ENCODE peak calls at places on chromosome 2, in six cellular contexts. One of them, this sample, is unnamed.
A peak's percentile ranks its signal among the peaks of the same experiment; 100 is the strongest.

GRCh38 chr2:60634443-60634842 is 81.0 kb upstream of the BCL11A start:
- DNase-seq in A549: no peak
- DNase-seq in hepatocyte: peak; percentile 58
- DNase-seq in DND-41: no peak
- DNase-seq in cardiac muscle cell: peak; percentile 2
- DNase-seq in bronchial epithelial cell: peak; percentile 48
- DNase-seq in this sample: no peak

GRCh38 chr2:222572761-222573174 is 83.1 kb downstream of the FARSB start:
- DNase-seq in cardiac muscle cell: peak; percentile 75
- DNase-seq in A549: no peak
- DNase-seq in hepatocyte: peak; percentile 25
- DNase-seq in DND-41: no peak
- DNase-seq in bronchial epithelial cell: peak; percentile 38
- DNase-seq in this sample: no peak

GRCh38 chr2:234953116-234954031 is 1.6 kb downstream of the SH3BP4 start:
- DNase-seq in cardiac muscle cell: peak; percentile 36
- DNase-seq in hepatocyte: peak; percentile 34
- DNase-seq in A549: no peak
- DNase-seq in DND-41: no peak
- DNase-seq in bronchial epithelial cell: no peak
- DNase-seq in this sample: no peak

GRCh38 chr2:233223059-233223894 is 28.2 kb upstream of the ATG16L1 start:
- DNase-seq in A549: no peak
- DNase-seq in bronchial epithelial cell: no peak
- DNase-seq in hepatocyte: no peak
- DNase-seq in cardiac muscle cell: no peak
- DNase-seq in DND-41: no peak
- DNase-seq in this sample: peak; percentile 72

GRCh38 chr2:198309673-198310280 is 505.4 kb downstream of the PLCL1 start:
- DNase-seq in hepatocyte: peak; percentile 67
- DNase-seq in cardiac muscle cell: peak; percentile 65
- DNase-seq in A549: peak; percentile 37
- DNase-seq in bronchial epithelial cell: peak; percentile 48
- DNase-seq in DND-41: peak; percentile 63
- DNase-seq in this sample: peak; percentile 51

GRCh38 chr2:40227200-40227599 is 224.7 kb downstream of the SLC8A1 start:
- DNase-seq in DND-41: no peak
- DNase-seq in A549: no peak
- DNase-seq in cardiac muscle cell: no peak
- DNase-seq in hepatocyte: no peak
- DNase-seq in bronchial epithelial cell: peak; percentile 65
- DNase-seq in this sample: no peak

GRCh38 chr2:165572155-165572554 is 102.7 kb downstream of the CSRNP3 start:
- DNase-seq in bronchial epithelial cell: no peak
- DNase-seq in hepatocyte: peak; percentile 4
- DNase-seq in A549: no peak
- DNase-seq in cardiac muscle cell: peak; percentile 12
- DNase-seq in DND-41: no peak
- DNase-seq in this sample: no peak

GRCh38 chr2:188297983-188298382 is 6.3 kb downstream of the GULP1 start:
- DNase-seq in hepatocyte: no peak
- DNase-seq in DND-41: no peak
- DNase-seq in A549: no peak
- DNase-seq in cardiac muscle cell: no peak
- DNase-seq in bronchial epithelial cell: no peak
- DNase-seq in this sample: no peak

GRCh38 chr2:233326500-233326899 is 18.9 kb downstream of the SAG start:
- DNase-seq in A549: no peak
- DNase-seq in bronchial epithelial cell: no peak
- DNase-seq in cardiac muscle cell: no peak
- DNase-seq in DND-41: no peak
- DNase-seq in hepatocyte: no peak
- DNase-seq in this sample: no peak

GRCh38 chr2:8935984-8936383 is 67.5 kb downstream of the MBOAT2 start:
- DNase-seq in hepatocyte: no peak
- DNase-seq in A549: no peak
- DNase-seq in DND-41: no peak
- DNase-seq in bronchial epithelial cell: no peak
- DNase-seq in cardiac muscle cell: no peak
- DNase-seq in this sample: no peak

GRCh38 chr2:221102896-221103688 is 469.0 kb downstream of the EPHA4 start:
- DNase-seq in hepatocyte: no peak
- DNase-seq in A549: no peak
- DNase-seq in cardiac muscle cell: no peak
- DNase-seq in bronchial epithelial cell: peak; percentile 57
- DNase-seq in DND-41: no peak
- DNase-seq in this sample: peak; percentile 12

GRCh38 chr2:140786585-140786984 is 1344.2 kb downstream of the LRP1B start:
- DNase-seq in DND-41: no peak
- DNase-seq in bronchial epithelial cell: no peak
- DNase-seq in hepatocyte: no peak
- DNase-seq in cardiac muscle cell: no peak
- DNase-seq in A549: no peak
- DNase-seq in this sample: no peak

GRCh38 chr2:145939949-145940348 is 1420.0 kb upstream of the ZEB2 start:
- DNase-seq in A549: no peak
- DNase-seq in DND-41: no peak
- DNase-seq in bronchial epithelial cell: peak; percentile 89
- DNase-seq in cardiac muscle cell: no peak
- DNase-seq in hepatocyte: no peak
- DNase-seq in this sample: no peak

GRCh38 chr2:190106783-190107182 is 44.3 kb upstream of the MSTN start:
- DNase-seq in cardiac muscle cell: no peak
- DNase-seq in hepatocyte: no peak
- DNase-seq in A549: no peak
- DNase-seq in bronchial epithelial cell: no peak
- DNase-seq in DND-41: no peak
- DNase-seq in this sample: no peak

GRCh38 chr2:72204782-72205545 is 57.3 kb upstream of the CYP26B1 start:
- DNase-seq in A549: no peak
- DNase-seq in DND-41: no peak
- DNase-seq in hepatocyte: no peak
- DNase-seq in bronchial epithelial cell: no peak
- DNase-seq in cardiac muscle cell: peak; percentile 30
- DNase-seq in this sample: no peak

GRCh38 chr2:43142921-43143438 is 83.4 kb downstream of the ZFP36L2 start:
- DNase-seq in A549: no peak
- DNase-seq in cardiac muscle cell: no peak
- DNase-seq in hepatocyte: peak; percentile 6
- DNase-seq in DND-41: peak; percentile 47
- DNase-seq in bronchial epithelial cell: no peak
- DNase-seq in this sample: peak; percentile 53

GRCh38 chr2:150076281-150076680 is 411.2 kb downstream of the RND3 start:
- DNase-seq in hepatocyte: no peak
- DNase-seq in DND-41: no peak
- DNase-seq in cardiac muscle cell: peak; percentile 34
- DNase-seq in bronchial epithelial cell: peak; percentile 84
- DNase-seq in A549: no peak
- DNase-seq in this sample: no peak

GRCh38 chr2:86201951-86202692 is 2.9 kb downstream of the MRPL35 start:
- DNase-seq in bronchial epithelial cell: no peak
- DNase-seq in DND-41: no peak
- DNase-seq in cardiac muscle cell: peak; percentile 32
- DNase-seq in hepatocyte: no peak
- DNase-seq in A549: no peak
- DNase-seq in this sample: no peak
- TF ChIP-seq CTCF in bronchial epithelial cell: no peak
- TF ChIP-seq CTCF in DND-41: no peak
- TF ChIP-seq CTCF in cardiac muscle cell: no peak
- TF ChIP-seq CTCF in hepatocyte: no peak
- TF ChIP-seq CTCF in A549: no peak
- TF ChIP-seq CTCF in this sample: no peak

DNA sequence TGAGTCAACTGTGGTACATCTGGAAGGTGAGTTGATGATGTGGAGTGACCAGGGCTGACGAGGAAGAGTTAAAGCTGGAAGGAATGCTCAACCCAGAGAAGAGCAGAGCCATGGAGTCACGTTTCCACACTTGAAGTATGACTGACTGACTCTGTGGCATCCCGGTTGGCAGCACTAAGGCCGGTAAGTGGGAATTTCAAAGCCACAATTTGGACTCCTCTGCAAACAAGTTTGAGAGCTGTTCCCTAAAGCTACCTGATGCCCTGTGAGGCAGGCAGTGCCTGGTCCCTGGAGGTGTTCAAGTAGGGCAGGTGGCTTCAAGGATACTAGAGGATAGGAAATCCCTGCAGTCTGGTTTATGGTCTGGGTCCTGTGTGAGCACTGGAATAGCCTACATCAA is 69.3 kb upstream of the ITGB6 start:
- DNase-seq in DND-41: no peak
- DNase-seq in bronchial epithelial cell: no peak
- DNase-seq in cardiac muscle cell: no peak
- DNase-seq in A549: no peak
- DNase-seq in hepatocyte: no peak
- DNase-seq in this sample: no peak
- H3K4me3 ChIP-seq in DND-41: no peak overlapping the region
- H3K4me3 ChIP-seq in bronchial epithelial cell: peak overlapping the region; percentile 42
- H3K4me3 ChIP-seq in cardiac muscle cell: peak overlapping the region; percentile 26
- H3K4me3 ChIP-seq in A549: peak overlapping the region; percentile 39
- H3K4me3 ChIP-seq in hepatocyte: peak overlapping the region; percentile 25
- H3K4me3 ChIP-seq in this sample: no peak overlapping the region

GRCh38 chr2:55141572-55142413 is 90.3 kb downstream of the CLHC1 start:
- DNase-seq in cardiac muscle cell: no peak
- DNase-seq in A549: no peak
- DNase-seq in bronchial epithelial cell: no peak
- DNase-seq in DND-41: no peak
- DNase-seq in hepatocyte: no peak
- DNase-seq in this sample: no peak
- TF ChIP-seq CTCF in cardiac muscle cell: no peak
- TF ChIP-seq CTCF in A549: no peak
- TF ChIP-seq CTCF in bronchial epithelial cell: no peak
- TF ChIP-seq CTCF in DND-41: no peak
- TF ChIP-seq CTCF in hepatocyte: no peak
- TF ChIP-seq CTCF in this sample: no peak

DNA sequence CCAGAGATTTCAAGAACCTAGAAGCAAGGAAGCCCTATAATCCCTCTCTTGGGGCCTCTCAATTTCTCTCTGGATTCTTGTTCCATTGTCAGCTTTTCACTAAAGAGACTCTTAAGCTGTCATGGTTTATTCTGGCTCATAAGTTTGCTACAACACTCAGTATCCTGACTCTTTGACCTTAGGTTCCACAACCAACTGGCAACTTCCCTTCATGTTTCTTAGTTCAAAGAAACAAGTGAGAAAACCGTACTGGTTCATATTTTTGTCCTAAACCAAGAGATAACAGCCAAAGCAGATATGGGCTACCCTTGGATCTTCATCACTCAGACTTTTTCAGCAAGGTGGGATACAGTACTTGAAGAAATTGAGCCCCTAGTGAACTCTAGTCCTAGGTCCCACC is 109.9 kb upstream of the CRIM1 start:
- DNase-seq in hepatocyte: no peak
- DNase-seq in DND-41: peak; percentile 31
- DNase-seq in A549: no peak
- DNase-seq in cardiac muscle cell: no peak
- DNase-seq in bronchial epithelial cell: no peak
- DNase-seq in this sample: no peak
- H3K4me3 ChIP-seq in hepatocyte: no peak overlapping the region
- H3K4me3 ChIP-seq in DND-41: no peak overlapping the region
- H3K4me3 ChIP-seq in A549: no peak overlapping the region
- H3K4me3 ChIP-seq in cardiac muscle cell: no peak overlapping the region
- H3K4me3 ChIP-seq in bronchial epithelial cell: no peak overlapping the region
- H3K4me3 ChIP-seq in this sample: no peak overlapping the region

GRCh38 chr2:204363513-204363912 is 181.8 kb upstream of the PARD3B start:
- DNase-seq in bronchial epithelial cell: no peak
- DNase-seq in DND-41: no peak
- DNase-seq in cardiac muscle cell: no peak
- DNase-seq in hepatocyte: no peak
- DNase-seq in A549: no peak
- DNase-seq in this sample: no peak

GRCh38 chr2:204361738-204362137 is 183.5 kb upstream of the PARD3B start:
- DNase-seq in bronchial epithelial cell: no peak
- DNase-seq in A549: no peak
- DNase-seq in DND-41: no peak
- DNase-seq in cardiac muscle cell: no peak
- DNase-seq in hepatocyte: no peak
- DNase-seq in this sample: no peak

GRCh38 chr2:204357175-204357695 is 188.0 kb upstream of the PARD3B start:
- DNase-seq in bronchial epithelial cell: no peak
- DNase-seq in hepatocyte: no peak
- DNase-seq in DND-41: no peak
- DNase-seq in A549: no peak
- DNase-seq in cardiac muscle cell: no peak
- DNase-seq in this sample: no peak

GRCh38 chr2:204362603-204363002 is 182.7 kb upstream of the PARD3B start:
- DNase-seq in bronchial epithelial cell: no peak
- DNase-seq in DND-41: no peak
- DNase-seq in hepatocyte: no peak
- DNase-seq in cardiac muscle cell: no peak
- DNase-seq in A549: no peak
- DNase-seq in this sample: no peak

GRCh38 chr2:204360218-204361007 is 184.9 kb upstream of the PARD3B start:
- DNase-seq in bronchial epithelial cell: no peak
- DNase-seq in A549: no peak
- DNase-seq in hepatocyte: no peak
- DNase-seq in cardiac muscle cell: no peak
- DNase-seq in DND-41: no peak
- DNase-seq in this sample: no peak
- TF ChIP-seq CTCF in bronchial epithelial cell: no peak
- TF ChIP-seq CTCF in A549: no peak
- TF ChIP-seq CTCF in hepatocyte: no peak
- TF ChIP-seq CTCF in cardiac muscle cell: no peak
- TF ChIP-seq CTCF in DND-41: no peak
- TF ChIP-seq CTCF in this sample: no peak

DNA sequence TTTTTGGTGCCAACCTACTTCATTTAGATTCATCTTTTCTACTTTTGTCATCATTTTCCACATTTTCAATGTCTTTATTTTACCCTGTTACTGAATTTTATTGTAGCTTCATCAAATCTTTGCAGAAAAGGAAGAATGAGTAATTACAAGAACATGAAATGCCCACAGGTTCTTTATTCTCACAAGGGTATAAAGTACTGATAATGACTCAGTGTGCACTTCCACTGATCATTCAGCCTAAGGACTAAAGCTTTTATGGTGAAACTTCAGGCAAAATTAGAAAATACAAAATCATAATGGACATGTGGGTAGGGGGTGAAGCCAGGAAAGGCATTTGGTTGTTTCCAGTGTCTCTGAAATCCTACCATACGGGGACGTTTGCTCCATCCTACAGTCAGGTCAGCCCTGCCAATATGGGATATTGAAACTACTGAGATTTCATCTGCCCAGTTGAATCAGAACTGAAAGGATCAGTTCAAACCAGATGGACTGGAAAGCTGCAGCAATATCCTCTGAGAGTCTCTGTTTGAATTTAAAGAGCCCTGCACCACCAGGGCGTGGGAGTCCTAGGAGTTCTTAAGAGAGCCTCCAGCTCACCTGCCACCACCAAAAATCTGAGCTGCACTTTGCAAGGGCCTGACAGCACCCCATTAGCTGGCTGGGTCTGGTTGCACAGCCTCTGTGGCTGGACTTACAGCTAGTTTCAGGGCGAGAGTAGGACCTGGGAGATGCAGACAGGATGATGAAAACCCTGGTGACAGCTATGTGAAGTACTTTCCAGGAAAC is 390.4 kb downstream of the CMPK2 start:
- DNase-seq in bronchial epithelial cell: no peak
- DNase-seq in A549: no peak
- DNase-seq in hepatocyte: no peak
- DNase-seq in DND-41: no peak
- DNase-seq in cardiac muscle cell: no peak
- DNase-seq in this sample: peak; percentile 63
- H3K4me3 ChIP-seq in bronchial epithelial cell: no peak overlapping the region
- H3K4me3 ChIP-seq in A549: no peak overlapping the region
- H3K4me3 ChIP-seq in hepatocyte: no peak overlapping the region
- H3K4me3 ChIP-seq in DND-41: no peak overlapping the region
- H3K4me3 ChIP-seq in cardiac muscle cell: no peak overlapping the region
- H3K4me3 ChIP-seq in this sample: no peak overlapping the region

This sample was measured in GM12865.